ENCODE peak calls at places on chromosomes 11 and 22, in eight cellular contexts. L is stimulated activated effector memory CD8-positive, alpha-beta T cell treated with anti-CD3 and anti-CD28 coated beads, Interleukin-12 subunit alpha, Interleukin-12 subunit beta, amount 100 ng/mL, for 72 hours; Y is COLO829; F is coronary artery; O is activated T-cell treated with anti-CD3 and anti-CD28 coated beads, Interleukin-2, amount 50 U/mL, for 24 hours; C is aorta; K is stimulated activated CD4-positive, alpha-beta T cell treated with anti-CD3 and anti-CD28 coated beads, Interleukin-2, amount 100 ng/mL, for 48 hours; N is neural crest cell. S is an unnamed sample.

GRCh38 chr11:109856958-109857357 is 236.2 kb upstream of the ZC3H12C start:
- DNase-seq in F (no peak), L (no peak), C (no peak), Y (no peak), K (no peak), N (no peak), O (no peak), S (no peak)

GRCh38 chr11:120599816-120600420 is 88.4 kb downstream of the GRIK4 start:
- DNase-seq in F (no peak), C (peak), Y (no peak), K (no peak), L (no peak), O (no peak), N (no peak), S (no peak)

GRCh38 chr11:70628881-70629844 is 230.8 kb downstream of the CTTN start:
- DNase-seq in K (no peak), L (no peak), N (no peak), F (no peak), C (no peak), O (no peak), Y (no peak), S (peak)

GRCh38 chr11:34345012-34345804 is 12.6 kb downstream of the ABTB2 start:
- DNase-seq in C (peak), F (no peak), K (no peak), O (no peak), Y (no peak), L (no peak), N (no peak), S (no peak)

GRCh38 chr11:47215366-47215925 is 672 bp downstream of the DDB2 start:
- DNase-seq in Y (no peak), L (no peak), F (no peak), O (no peak), N (no peak), C (no peak), K (no peak), S (peak)

GRCh38 chr11:107370390-107370789 is 87.2 kb downstream of the CWF19L2 start:
- DNase-seq in C (no peak), L (no peak), N (no peak), F (no peak), Y (peak), K (no peak), O (no peak), S (peak)

GRCh38 chr11:127056338-127056971 is 55.9 kb upstream of the KIRREL3 start:
- DNase-seq in O (no peak), L (no peak), K (no peak), F (no peak), N (no peak), C (no peak), Y (no peak), S (no peak)

GRCh38 chr22:36573815-36574350 is 44.9 kb upstream of the EIF3D start:
- DNase-seq in K (no peak), O (no peak), N (no peak), Y (no peak), L (no peak), F (no peak), C (no peak), S (no peak)

GRCh38 chr11:34423300-34423699 is 15.4 kb upstream of the CAT start:
- DNase-seq in K (no peak), F (no peak), O (no peak), L (no peak), C (no peak), N (no peak), Y (no peak), S (no peak)

GRCh38 chr11:109106201-109106906 is 315.6 kb upstream of the C11orf87 start:
- DNase-seq in F (no peak), Y (no peak), C (no peak), O (no peak), L (no peak), N (no peak), K (no peak), S (no peak)

GRCh38 chr11:106386519-106386918 is 309.1 kb downstream of the AASDHPPT start:
- DNase-seq in N (no peak), O (no peak), L (no peak), Y (no peak), F (no peak), C (no peak), K (no peak), S (no peak)

GRCh38 chr11:48019230-48019584 is 38.8 kb downstream of the PTPRJ start:
- DNase-seq in O (no peak), K (no peak), Y (no peak), N (no peak), C (no peak), F (no peak), L (no peak), S (no peak)

GRCh38 chr22:44523981-44524759 is 26.1 kb upstream of the RTL6 start:
- DNase-seq in Y (no peak), F (peak), N (no peak), O (peak), L (no peak), K (no peak), C (no peak), S (no peak)

GRCh38 chr11:92827132-92827531 is 142.3 kb upstream of the MTNR1B start:
- DNase-seq in N (no peak), L (no peak), Y (no peak), C (no peak), F (no peak), O (no peak), K (no peak), S (no peak)

GRCh38 chr11:45606514-45607024 is 58.9 kb downstream of the CHST1 start:
- DNase-seq in N (peak), K (no peak), L (no peak), F (peak), Y (no peak), C (no peak), O (no peak), S (no peak)

GRCh38 chr11:33268945-33269567 is 11.9 kb downstream of the HIPK3 start:
- DNase-seq in L (no peak), N (no peak), K (no peak), C (no peak), O (no peak), Y (no peak), F (no peak), S (no peak)

GRCh38 chr11:32259641-32260081 is 168.8 kb downstream of the RCN1 start:
- DNase-seq in C (no peak), K (no peak), L (no peak), N (no peak), Y (no peak), O (no peak), F (no peak), S (no peak)

GRCh38 chr11:131694526-131695424 is 324.4 kb downstream of the NTM start:
- DNase-seq in N (peak), O (peak), F (no peak), C (peak), Y (peak), K (peak), L (peak), S (peak)

GRCh38 chr22:37273126-37273845 is 9.0 kb upstream of the CYTH4 start:
- DNase-seq in C (no peak), Y (peak), O (no peak), F (no peak), L (peak), K (no peak), N (no peak), S (no peak)

GRCh38 chr11:73969991-73970800 is 12.4 kb downstream of the UCP2 start:
- DNase-seq in C (peak), N (no peak), F (no peak), K (no peak), L (peak), O (no peak), Y (no peak), S (no peak)

GRCh38 chr22:45975266-45976161 is 1.4 kb downstream of the WNT7B start:
- DNase-seq in O (no peak), C (no peak), Y (no peak), K (no peak), F (no peak), L (no peak), N (no peak), S (no peak)

GRCh38 chr11:124740277-124740882 is 638 bp downstream of the NRGN start:
- DNase-seq in F (no peak), C (peak), K (peak), N (no peak), Y (peak), O (peak), L (peak), S (no peak)

GRCh38 chr11:1559103-1559951 is 12.7 kb downstream of the DUSP8 start:
- DNase-seq in C (peak), N (no peak), K (no peak), Y (no peak), F (peak), L (no peak), O (no peak), S (peak)

GRCh38 chr11:117259417-117259816 is 26.9 kb downstream of the RNF214 start:
- DNase-seq in N (no peak), O (no peak), L (no peak), Y (no peak), F (no peak), K (no peak), C (no peak), S (no peak)

GRCh38 chr22:27433585-27434190 is 367.9 kb downstream of the MN1 start:
- DNase-seq in F (no peak), O (no peak), Y (no peak), N (no peak), C (no peak), K (no peak), L (no peak), S (no peak)

GRCh38 chr11:67384851-67385366 is 6.9 kb upstream of the RAD9A start:
- DNase-seq in C (no peak), K (no peak), F (no peak), O (no peak), Y (no peak), N (no peak), L (no peak), S (no peak)

GRCh38 chr11:26522912-26523610 is 49.0 kb downstream of the MUC15 start:
- DNase-seq in L (no peak), C (no peak), Y (no peak), N (no peak), K (no peak), F (no peak), O (no peak), S (no peak)

GRCh38 chr11:82980292-82980691 is 78.8 kb downstream of the DDIAS start:
- DNase-seq in K (no peak), N (no peak), L (no peak), C (no peak), Y (peak), F (no peak), O (no peak), S (peak)